ENCODE peak calls at places on chromosomes 11 and 22, in eight cellular contexts. H, V, I, J, P, S, X and N are unnamed samples.

GRCh38 chr11:6402561-6402981 is 12.3 kb downstream of the SMPD1 start:
- DNase-seq in H (no peak), V (no peak), I (no peak), J (no peak), P (no peak), S (peak; percentile 41), X (no peak), N (no peak)

GRCh38 chr22:39908121-39908520 is 7.2 kb downstream of the GRAP2 start:
- DNase-seq in H (no peak), V (no peak), I (no peak), J (no peak), P (no peak), S (no peak), X (no peak), N (no peak)

GRCh38 chr22:31244044-31244942 is 32.2 kb downstream of the LIMK2 start:
- DNase-seq in H (peak; percentile 63), V (no peak), I (peak; percentile 62), J (peak; percentile 86), P (no peak), S (peak; percentile 76), X (no peak), N (no peak)

GRCh38 chr11:2303627-2304155 is 1.9 kb downstream of the TSPAN32 start:
- DNase-seq in H (no peak), V (no peak), I (no peak), J (peak; percentile 23), P (no peak), S (no peak), X (peak; percentile 66), N (peak; percentile 86)

GRCh38 chr11:85663781-85664560 is 958 bp downstream of the CREBZF start:
- DNase-seq in H (peak; percentile 76), V (peak; percentile 46), I (no peak), J (peak; percentile 85), P (peak; percentile 71), S (peak; percentile 55), X (peak; percentile 80), N (peak; percentile 82)

GRCh38 chr11:132244871-132245557 is 874.6 kb downstream of the NTM start:
- DNase-seq in H (no peak), V (peak; percentile 16), I (no peak), J (no peak), P (no peak), S (no peak), X (no peak), N (no peak)

GRCh38 chr11:7573558-7574296 is 59.9 kb downstream of the PPFIBP2 start:
- DNase-seq in H (peak; percentile 47), V (no peak), I (no peak), J (peak; percentile 78), P (no peak), S (no peak), X (no peak), N (no peak)

GRCh38 chr22:47204002-47204979 is 441.8 kb downstream of the TBC1D22A start:
- DNase-seq in H (no peak), V (no peak), I (no peak), J (no peak), P (no peak), S (no peak), X (no peak), N (peak; percentile 73)

GRCh38 chr11:106714179-106714578 is 304.1 kb downstream of the GUCY1A2 start:
- DNase-seq in H (no peak), V (no peak), I (peak; percentile 18), J (no peak), P (no peak), S (no peak), X (no peak), N (no peak)

GRCh38 chr11:41935795-41936194 is 476.3 kb upstream of the LRRC4C start:
- DNase-seq in H (no peak), V (no peak), I (no peak), J (no peak), P (no peak), S (no peak), X (no peak), N (no peak)

GRCh38 chr11:65789230-65790103 is 2.6 kb downstream of the OVOL1 start:
- DNase-seq in H (no peak), V (no peak), I (no peak), J (no peak), P (no peak), S (no peak), X (no peak), N (no peak)

GRCh38 chr11:66548041-66548440 is 1.3 kb downstream of the ACTN3 start:
- DNase-seq in H (no peak), V (no peak), I (no peak), J (no peak), P (no peak), S (no peak), X (no peak), N (no peak)

GRCh38 chr11:1569251-1569780 is 2.8 kb downstream of the DUSP8 start:
- DNase-seq in H (no peak), V (no peak), I (no peak), J (peak; percentile 5), P (no peak), S (no peak), X (no peak), N (no peak)